ENCODE peak calls at places on chromosomes 4 and X, in five cellular contexts. O, Q, W, N and J are unnamed samples.

GRCh38 chr4:28686618-28687017 is 1826.0 kb downstream of the STIM2 start:
- DNase-seq in O (peak; percentile 12), Q (no peak), W (no peak), N (peak; percentile 55), J (peak; percentile 69)

GRCh38 chr4:70903282-70903603 is 1.1 kb downstream of the MOB1B start:
- DNase-seq in O (no peak), Q (no peak), W (no peak), N (no peak), J (peak; percentile 27)

GRCh38 chr4:136329042-136329662 is 1203.1 kb downstream of the PCDH18 start:
- DNase-seq in O (no peak), Q (no peak), W (no peak), N (no peak), J (no peak)

GRCh38 chr4:157992038-157992706 is 180.7 kb downstream of the GASK1B start:
- DNase-seq in O (peak; percentile 82), Q (no peak), W (no peak), N (peak; percentile 64), J (peak; percentile 62)

GRCh38 chr4:178423366-178423765 is 981.1 kb upstream of the AGA start:
- DNase-seq in O (no peak), Q (no peak), W (no peak), N (no peak), J (no peak)

GRCh38 chrX:112841820-112842157 is 1.2 kb upstream of the AMOT start:
- DNase-seq in O (no peak), Q (no peak), W (no peak), N (no peak), J (no peak)

GRCh38 chr4:52059372-52059771 is 8.3 kb downstream of the SPATA18 start:
- DNase-seq in O (peak; percentile 81), Q (no peak), W (no peak), N (no peak), J (no peak)

GRCh38 chr4:30722916-30723270 is 2.7 kb downstream of the PCDH7 start:
- DNase-seq in O (no peak), Q (no peak), W (no peak), N (no peak), J (peak; percentile 14)

GRCh38 chrX:96563663-96564062 is 121.0 kb upstream of the DIAPH2 start:
- DNase-seq in O (no peak), Q (no peak), W (no peak), N (no peak), J (no peak)

GRCh38 chrX:1734806-1735205 is 119.9 kb downstream of the ASMT start:
- DNase-seq in O (no peak), Q (no peak), W (no peak), N (no peak), J (no peak)

GRCh38 chr4:76305971-76306881 is at the start of gene STBD1:
- DNase-seq in O (peak; percentile 74), Q (no peak), W (peak; percentile 27), N (peak; percentile 76), J (peak; percentile 61)

GRCh38 chr4:142406917-142407501 is 439.1 kb downstream of the INPP4B start:
- DNase-seq in O (no peak), Q (no peak), W (no peak), N (no peak), J (no peak)

GRCh38 chr4:55745014-55745413 is 74.6 kb upstream of the EXOC1L start:
- DNase-seq in O (no peak), Q (no peak), W (no peak), N (no peak), J (no peak)

GRCh38 chr4:132982151-132982550 is 166.9 kb upstream of the PCDH10 start:
- DNase-seq in O (peak; percentile 38), Q (no peak), W (no peak), N (no peak), J (no peak)

GRCh38 chr4:110639207-110640092 is 16.6 kb upstream of the PITX2 start:
- DNase-seq in O (no peak), Q (no peak), W (no peak), N (no peak), J (peak; percentile 31)

GRCh38 chrX:40077176-40077575 is 20.6 kb downstream of the BCOR start:
- DNase-seq in O (no peak), Q (no peak), W (no peak), N (no peak), J (no peak)

GRCh38 chrX:119895843-119896326 is at the start of gene AKAP14:
- DNase-seq in O (no peak), Q (no peak), W (no peak), N (no peak), J (no peak)

GRCh38 chrX:141469469-141469868 is 115.1 kb downstream of the SPANXA1 start:
- DNase-seq in O (no peak), Q (no peak), W (no peak), N (no peak), J (no peak)

GRCh38 chr4:17316566-17316965 is 195.3 kb downstream of the QDPR start:
- DNase-seq in O (peak; percentile 10), Q (no peak), W (no peak), N (no peak), J (no peak)

GRCh38 chr4:54265366-54265765 is 36.3 kb downstream of the PDGFRA start:
- DNase-seq in O (no peak), Q (no peak), W (no peak), N (no peak), J (no peak)

GRCh38 chrX:9532349-9532748 is 67.5 kb downstream of the TBL1X start:
- DNase-seq in O (peak; percentile 20), Q (no peak), W (no peak), N (no peak), J (no peak)

GRCh38 chr4:68655764-68656444 is 14.5 kb downstream of the UGT2B15 start:
- DNase-seq in O (no peak), Q (no peak), W (no peak), N (no peak), J (no peak)

GRCh38 chr4:97587912-97588311 is 555.4 kb downstream of the STPG2 start:
- DNase-seq in O (no peak), Q (no peak), W (no peak), N (no peak), J (no peak)

GRCh38 chr4:150007512-150007911 is 70.7 kb upstream of the DCLK2 start:
- DNase-seq in O (peak; percentile 68), Q (no peak), W (no peak), N (no peak), J (no peak)

GRCh38 chr4:620851-621261 is 4.5 kb upstream of the PDE6B start:
- DNase-seq in O (no peak), Q (no peak), W (no peak), N (no peak), J (no peak)

GRCh38 chr4:137609693-137610450 is 77.6 kb upstream of the PCDH18 start:
- DNase-seq in O (peak; percentile 22), Q (no peak), W (no peak), N (no peak), J (no peak)

GRCh38 chr4:104064650-104065577 is 345.1 kb upstream of the TACR3 start:
- DNase-seq in O (peak; percentile 53), Q (no peak), W (no peak), N (peak; percentile 71), J (peak; percentile 65)

GRCh38 chr4:113684534-113685091 is 76.9 kb downstream of the CAMK2D start:
- DNase-seq in O (peak; percentile 79), Q (peak; percentile 69), W (no peak), N (peak; percentile 46), J (no peak)

GRCh38 chr4:86014599-86014998 is 345.3 kb downstream of the MAPK10 start:
- DNase-seq in O (peak; percentile 40), Q (no peak), W (no peak), N (no peak), J (no peak)

GRCh38 chrX:115892787-115893671 is 277.5 kb upstream of the AGTR2 start:
- DNase-seq in O (peak; percentile 71), Q (peak; percentile 60), W (no peak), N (peak; percentile 44), J (no peak)

GRCh38 chr4:76354517-76355473 is 48.3 kb downstream of the STBD1 start:
- DNase-seq in O (no peak), Q (no peak), W (no peak), N (no peak), J (no peak)

GRCh38 chr4:7938513-7939376 is 916 bp downstream of the AFAP1 start:
- DNase-seq in O (peak; percentile 43), Q (peak; percentile 64), W (no peak), N (no peak), J (peak; percentile 45)

GRCh38 chr4:5205981-5206380 is 154.7 kb downstream of the STK32B start:
- DNase-seq in O (no peak), Q (no peak), W (no peak), N (no peak), J (no peak)

GRCh38 chr4:53558061-53558801 is 33.1 kb downstream of the LNX1 start:
- DNase-seq in O (peak; percentile 59), Q (no peak), W (no peak), N (no peak), J (no peak)

GRCh38 chr4:118373614-118374255 is 20.9 kb upstream of the PRSS12 start:
- DNase-seq in O (peak; percentile 25), Q (no peak), W (no peak), N (peak; percentile 78), J (no peak)

GRCh38 chr4:25457053-25457715 is 80.1 kb downstream of the ANAPC4 start:
- DNase-seq in O (no peak), Q (no peak), W (no peak), N (no peak), J (no peak)